ENCODE peak calls at places on chromosomes 5 and 9, in nine cellular contexts. F is PC-3, V is kidney, L is heart right ventricle, Q is aorta, Y is H7, Z is heart left ventricle, U is brain microvascular endothelial cell, D is lower leg skin. A is an unnamed sample.

GRCh38 chr9:83432104-83432627 is 106.0 kb downstream of the FRMD3 start:
- DNase-seq in F (peak), V (peak), L (peak), Q (peak), Y (peak), Z (peak), U (no peak), D (peak), A (peak)

GRCh38 chr5:66828551-66829421 is 232.6 kb downstream of the MAST4 start:
- DNase-seq in F (peak), V (peak), L (peak), Q (peak), Y (no peak), Z (peak), U (peak), D (peak), A (peak)

GRCh38 chr5:37208883-37209808 is 40.0 kb downstream of the CPLANE1 start:
- DNase-seq in F (no peak), V (peak), L (peak), Q (no peak), Y (peak), Z (peak), U (no peak), D (no peak), A (no peak)

GRCh38 chr5:57680686-57681085 is 198.1 kb upstream of the ACTBL2 start:
- DNase-seq in F (no peak), V (no peak), L (no peak), Q (no peak), Y (no peak), Z (no peak), U (no peak), D (no peak), A (no peak)

GRCh38 chr5:1208743-1209551 is 7.6 kb downstream of the SLC6A19 start:
- DNase-seq in F (peak), V (peak), L (no peak), Q (no peak), Y (peak), Z (peak), U (no peak), D (no peak), A (no peak)

GRCh38 chr5:51397996-51398395 is 14.7 kb downstream of the ISL1 start:
- DNase-seq in F (no peak), V (no peak), L (no peak), Q (no peak), Y (no peak), Z (no peak), U (no peak), D (no peak), A (no peak)

GRCh38 chr9:96080364-96080763 is 204.9 kb downstream of the ERCC6L2 start:
- DNase-seq in F (peak), V (no peak), L (no peak), Q (no peak), Y (no peak), Z (no peak), U (no peak), D (peak), A (no peak)

GRCh38 chr9:128055222-128056040 is 11.7 kb downstream of the NAIF1 start:
- DNase-seq in F (no peak), V (peak), L (no peak), Q (no peak), Y (peak), Z (peak), U (no peak), D (peak), A (peak)

GRCh38 chr9:100160021-100160420 is 61.0 kb downstream of the INVS start:
- DNase-seq in F (no peak), V (no peak), L (no peak), Q (no peak), Y (no peak), Z (no peak), U (peak), D (no peak), A (no peak)

GRCh38 chr9:111648066-111648465 is 13.3 kb upstream of the GNG10 start:
- DNase-seq in F (no peak), V (no peak), L (no peak), Q (no peak), Y (no peak), Z (no peak), U (no peak), D (no peak), A (no peak)

GRCh38 chr5:83925321-83925877 is 204.7 kb upstream of the HAPLN1 start:
- DNase-seq in F (peak), V (no peak), L (no peak), Q (no peak), Y (no peak), Z (no peak), U (peak), D (no peak), A (no peak)

GRCh38 chr9:9790216-9790872 is 822.5 kb downstream of the PTPRD start:
- DNase-seq in F (peak), V (no peak), L (no peak), Q (no peak), Y (peak), Z (no peak), U (peak), D (no peak), A (no peak)

GRCh38 chr5:161546463-161547301 is at the start of gene GABRB2:
- DNase-seq in F (no peak), V (peak), L (peak), Q (peak), Y (peak), Z (no peak), U (no peak), D (no peak), A (no peak)

GRCh38 chr5:56490971-56491468 is 257.9 kb upstream of the ANKRD55 start:
- DNase-seq in F (peak), V (no peak), L (no peak), Q (no peak), Y (no peak), Z (no peak), U (no peak), D (peak), A (no peak)

GRCh38 chr9:136726631-136727191 is 14.3 kb downstream of the DIPK1B start:
- DNase-seq in F (peak), V (no peak), L (no peak), Q (no peak), Y (peak), Z (no peak), U (peak), D (no peak), A (no peak)

GRCh38 chr9:136857166-136857565 is 5.0 kb downstream of the MAMDC4 start:
- DNase-seq in F (no peak), V (peak), L (no peak), Q (no peak), Y (peak), Z (peak), U (no peak), D (peak), A (peak)

GRCh38 chr5:67806647-67807046 is 408.9 kb upstream of the PIK3R1 start:
- DNase-seq in F (no peak), V (no peak), L (no peak), Q (no peak), Y (no peak), Z (no peak), U (no peak), D (no peak), A (no peak)

GRCh38 chr5:96384353-96384752 is 48.7 kb downstream of the PCSK1 start:
- DNase-seq in F (peak), V (no peak), L (peak), Q (peak), Y (no peak), Z (peak), U (peak), D (no peak), A (no peak)

GRCh38 chr5:148924817-148925216 is 98.4 kb downstream of the ADRB2 start:
- DNase-seq in F (peak), V (no peak), L (peak), Q (no peak), Y (no peak), Z (peak), U (no peak), D (no peak), A (no peak)

GRCh38 chr9:125375820-125376219 is 114.2 kb downstream of the GAPVD1 start:
- DNase-seq in F (no peak), V (no peak), L (no peak), Q (no peak), Y (no peak), Z (no peak), U (no peak), D (no peak), A (no peak)

GRCh38 chr5:88666761-88667186 is 216.2 kb downstream of the MEF2C start:
- DNase-seq in F (peak), V (no peak), L (no peak), Q (no peak), Y (peak), Z (no peak), U (no peak), D (no peak), A (no peak)
- H3K4me3 ChIP-seq in F (peak), V (peak), L (no peak), Q (no peak), Y (no peak), Z (peak), U (peak), D (no peak), A (peak)

GRCh38 chr5:18252559-18252958 is 618.3 kb downstream of the TAF11L14 start:
- DNase-seq in F (no peak), V (no peak), L (no peak), Q (no peak), Y (no peak), Z (no peak), U (no peak), D (no peak), A (no peak)
- H3K4me3 ChIP-seq in F (no peak), V (no peak), L (no peak), Q (no peak), Y (no peak), Z (no peak), U (no peak), D (no peak), A (no peak)

DNA sequence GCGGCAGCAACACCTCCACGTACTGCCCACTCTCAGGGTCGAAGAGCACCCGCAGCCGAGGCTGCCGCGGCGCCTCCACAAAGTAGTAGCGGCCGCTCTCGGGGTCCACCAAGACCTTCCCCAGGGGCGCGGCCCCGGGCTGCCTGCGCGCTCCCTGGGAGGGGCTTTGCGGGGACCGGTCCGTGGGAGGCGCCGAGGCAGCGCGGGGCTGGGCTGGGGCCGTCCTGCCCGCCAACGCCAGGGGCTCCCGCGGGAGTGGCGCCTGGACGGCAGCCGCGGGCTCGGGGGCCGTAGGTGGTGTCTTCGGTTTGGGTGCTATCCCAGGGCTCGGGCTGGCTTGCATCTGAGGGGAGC is 2.6 kb upstream of the MZB1 start:
- DNase-seq in F (no peak), V (no peak), L (no peak), Q (peak), Y (no peak), Z (no peak), U (no peak), D (no peak), A (no peak)
- H3K4me3 ChIP-seq in F (peak), V (no peak), L (peak), Q (no peak), Y (peak), Z (peak), U (peak), D (no peak), A (peak)

GRCh38 chr9:88072831-88073365 is 65.4 kb downstream of the SPATA31C2 start:
- DNase-seq in F (peak), V (no peak), L (no peak), Q (no peak), Y (no peak), Z (no peak), U (no peak), D (no peak), A (no peak)

GRCh38 chr9:88075966-88076285 is 62.3 kb downstream of the SPATA31C2 start:
- DNase-seq in F (no peak), V (no peak), L (no peak), Q (no peak), Y (no peak), Z (no peak), U (peak), D (no peak), A (no peak)

GRCh38 chr9:88074931-88075330 is 63.3 kb downstream of the SPATA31C2 start:
- DNase-seq in F (no peak), V (no peak), L (no peak), Q (no peak), Y (no peak), Z (no peak), U (no peak), D (no peak), A (no peak)

GRCh38 chr9:88076286-88077070 is 61.8 kb downstream of the SPATA31C2 start:
- DNase-seq in F (peak), V (peak), L (peak), Q (peak), Y (peak), Z (peak), U (peak), D (peak), A (peak)

DNA sequence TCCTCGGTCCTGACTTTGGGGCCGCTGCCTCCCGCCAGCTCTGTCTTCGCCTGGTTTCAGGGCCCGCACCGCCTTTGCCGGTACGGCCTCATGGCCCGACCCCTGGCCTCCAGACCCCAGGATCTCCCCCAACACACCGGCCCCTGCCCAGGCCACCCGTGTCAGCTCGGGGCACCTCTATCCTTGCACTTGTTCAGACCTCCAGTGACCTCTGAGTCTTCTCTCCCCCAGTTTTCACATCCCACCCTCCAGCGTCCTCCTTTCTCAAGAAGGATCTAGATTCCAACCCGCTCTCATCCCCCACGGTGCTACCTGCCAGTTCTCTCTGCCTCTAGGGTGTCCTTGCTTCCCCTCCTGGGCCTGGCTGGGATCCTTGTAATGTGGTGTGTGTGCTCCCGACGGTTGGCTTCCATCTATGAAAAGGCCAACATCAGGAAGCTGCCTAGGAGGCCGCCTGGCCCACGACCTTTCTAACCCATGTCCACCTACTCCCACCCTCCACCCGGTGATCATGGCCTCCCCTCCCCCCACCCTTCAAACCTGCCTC is 61.1 kb downstream of the SPATA31C2 start:
- DNase-seq in F (no peak), V (no peak), L (no peak), Q (no peak), Y (no peak), Z (no peak), U (no peak), D (no peak), A (no peak)
- H3K4me3 ChIP-seq in F (peak), V (peak), L (peak), Q (no peak), Y (peak), Z (peak), U (peak), D (no peak), A (no peak)

DNA sequence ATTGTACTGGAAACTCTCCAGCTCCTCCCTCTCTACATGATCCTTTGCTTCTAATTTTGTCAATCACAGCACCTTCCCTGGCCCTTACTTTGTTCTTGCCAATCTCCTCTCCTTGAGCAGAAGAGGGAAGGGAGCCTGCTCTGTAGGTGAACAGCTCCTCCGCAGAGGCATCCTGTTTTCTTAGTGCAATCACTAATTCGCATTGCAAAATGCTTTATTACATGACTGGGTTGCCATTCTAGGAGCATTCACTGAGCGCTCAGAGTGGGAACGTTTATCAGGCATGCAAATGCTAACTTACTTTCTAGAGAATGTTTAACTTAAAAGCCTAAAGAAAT is 416 bp upstream of the SNX18 start:
- DNase-seq in F (no peak), V (no peak), L (no peak), Q (no peak), Y (peak), Z (no peak), U (no peak), D (no peak), A (no peak)
- H3K4me3 ChIP-seq in F (peak), V (peak), L (peak), Q (no peak), Y (peak), Z (peak), U (peak), D (no peak), A (no peak)

DNA sequence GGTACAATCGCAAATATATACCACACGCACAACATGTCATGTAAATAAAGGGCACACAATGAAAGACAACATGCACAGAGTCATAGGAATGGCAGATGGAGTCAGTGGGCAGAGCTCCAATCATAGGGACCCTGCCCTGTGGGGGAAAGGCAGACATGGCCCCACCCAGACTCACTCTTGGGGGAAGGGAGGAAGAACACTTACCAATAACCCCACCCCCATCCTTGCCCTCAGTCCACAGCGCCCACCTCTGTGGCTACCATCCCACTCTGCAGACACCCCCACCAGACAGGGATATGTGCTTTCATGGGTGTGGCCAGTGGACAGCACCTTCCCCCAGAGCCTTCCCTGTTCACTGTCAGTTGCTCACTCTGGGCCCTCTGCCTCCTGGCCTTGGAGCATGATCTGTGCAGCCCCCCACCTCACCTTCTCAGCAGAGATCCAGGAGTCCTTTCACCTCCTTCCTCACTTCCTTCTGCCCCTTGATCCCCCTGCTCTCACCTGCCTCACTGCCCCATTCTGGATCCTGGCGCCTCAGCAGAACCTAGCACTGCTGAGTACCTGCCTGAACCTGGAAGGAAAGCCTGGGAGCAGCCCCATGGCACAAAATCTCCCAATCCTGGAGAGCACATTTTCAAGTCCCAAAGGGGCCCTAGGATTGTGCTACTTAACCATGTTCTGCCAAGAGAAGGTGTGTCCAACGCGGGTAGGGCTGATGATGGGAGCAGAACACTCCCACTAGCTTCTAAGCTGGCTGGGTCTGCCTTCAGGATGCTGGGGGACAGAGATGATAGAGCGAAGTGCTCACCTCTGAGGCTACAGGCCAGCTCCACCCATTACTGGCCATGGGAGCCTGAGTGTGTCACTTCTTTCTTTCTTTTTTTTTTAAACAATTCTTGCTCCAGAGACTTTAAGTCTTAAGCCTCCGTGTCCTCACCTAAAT is 1.5 kb upstream of the PHF19 start:
- DNase-seq in F (no peak), V (peak), L (no peak), Q (no peak), Y (no peak), Z (no peak), U (no peak), D (no peak), A (no peak)
- H3K4me3 ChIP-seq in F (peak), V (no peak), L (no peak), Q (no peak), Y (no peak), Z (no peak), U (no peak), D (no peak), A (no peak)

GRCh38 chr9:38620483-38621433 is at the start of gene ANKRD18A:
- DNase-seq in F (peak), V (peak), L (peak), Q (peak), Y (peak), Z (peak), U (peak), D (peak), A (peak)

GRCh38 chr9:38622961-38623360 is 2.6 kb upstream of the ANKRD18A start:
- DNase-seq in F (no peak), V (no peak), L (no peak), Q (no peak), Y (peak), Z (no peak), U (no peak), D (no peak), A (no peak)

GRCh38 chr9:38619556-38620447 is 594 bp downstream of the ANKRD18A start:
- DNase-seq in F (peak), V (peak), L (no peak), Q (no peak), Y (peak), Z (peak), U (no peak), D (no peak), A (peak)

GRCh38 chr9:38621434-38622082 is 1.2 kb upstream of the ANKRD18A start:
- DNase-seq in F (peak), V (peak), L (no peak), Q (no peak), Y (peak), Z (no peak), U (no peak), D (no peak), A (peak)

DNA sequence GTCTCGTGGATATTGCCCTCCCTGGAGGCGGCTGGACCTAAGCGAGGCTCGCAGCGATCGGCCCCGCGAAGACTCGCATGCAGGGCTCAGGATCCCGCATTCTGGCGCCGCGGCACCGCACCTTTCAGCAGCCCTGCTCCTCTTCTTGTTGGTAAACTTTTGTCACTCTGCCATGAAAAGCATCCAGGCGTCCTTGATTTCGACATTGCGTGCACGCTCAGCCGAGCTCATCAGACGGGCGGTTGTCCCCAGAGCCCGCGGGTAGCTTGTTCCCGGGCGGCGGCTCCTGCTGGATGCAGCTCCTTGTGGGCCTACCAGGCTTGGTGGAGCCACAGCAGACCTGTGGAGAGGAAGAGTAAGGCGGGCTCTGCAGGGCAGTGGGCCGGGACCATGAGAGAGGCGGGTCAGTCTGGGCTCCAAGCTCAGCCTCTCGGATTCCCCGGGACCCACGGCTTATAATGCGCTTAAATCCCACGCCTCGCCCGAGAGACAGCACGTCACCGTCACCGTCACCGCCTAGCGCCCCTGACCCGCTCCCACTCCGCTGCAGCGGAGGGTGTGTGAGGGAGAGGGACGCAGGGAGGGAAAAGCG is 1.8 kb upstream of the ANKRD18A start:
- DNase-seq in F (peak), V (peak), L (no peak), Q (no peak), Y (peak), Z (no peak), U (no peak), D (no peak), A (peak)
- H3K4me3 ChIP-seq in F (peak), V (peak), L (peak), Q (peak), Y (peak), Z (peak), U (peak), D (no peak), A (peak)

GRCh38 chr9:37001461-37001860 is 32.6 kb downstream of the PAX5 start:
- DNase-seq in F (no peak), V (no peak), L (no peak), Q (no peak), Y (no peak), Z (no peak), U (no peak), D (no peak), A (no peak)
- H3K4me3 ChIP-seq in F (no peak), V (no peak), L (no peak), Q (no peak), Y (no peak), Z (no peak), U (no peak), D (no peak), A (no peak)